ENCODE peak calls at places on chromosomes 6 and 20, in ten cellular contexts. I is cardiac muscle cell; Q is activated CD8-positive, alpha-beta memory T cell treated with anti-CD3 and anti-CD28 coated beads, Interleukin-2, amount 50 U/mL, for 4 hours; R is NCI-H345; F is skeletal muscle cell; M is fibroblast of mammary gland; C is activated naive CD4-positive, alpha-beta T cell treated with Interleukin-2 at 50 U/mL for 16 hours; Z is kidney epithelial cell; P is neural crest cell; V is H4. J is an unnamed sample.

GRCh38 chr20:14963262-14963663 is 625.9 kb upstream of the FLRT3 start:
- DNase-seq in I (no peak), Q (no peak), R (no peak), F (peak; percentile 36), M (peak; percentile 37), C (no peak), Z (peak; percentile 48), P (no peak), V (peak; percentile 18), J (no peak)

GRCh38 chr6:96234476-96234875 is 218.7 kb downstream of the FUT9 start:
- DNase-seq in I (no peak), Q (no peak), R (no peak), F (no peak), M (no peak), C (no peak), Z (peak; percentile 34), P (no peak), V (no peak), J (no peak)

GRCh38 chr6:168116975-168117899 is 38.2 kb upstream of the FRMD1 start:
- DNase-seq in I (no peak), Q (peak; percentile 5), R (no peak), F (no peak), M (no peak), C (no peak), Z (no peak), P (no peak), V (no peak), J (no peak)

GRCh38 chr20:41526327-41526726 is 91.8 kb downstream of the CHD6 start:
- DNase-seq in I (peak; percentile 5), Q (no peak), R (no peak), F (no peak), M (no peak), C (no peak), Z (no peak), P (no peak), V (no peak), J (no peak)

GRCh38 chr6:126927841-126928240 is 190.6 kb upstream of the RSPO3 start:
- DNase-seq in I (no peak), Q (no peak), R (no peak), F (no peak), M (no peak), C (no peak), Z (no peak), P (no peak), V (no peak), J (no peak)

GRCh38 chr6:54778731-54779130 is 67.8 kb upstream of the FAM83B start:
- DNase-seq in I (no peak), Q (no peak), R (no peak), F (no peak), M (no peak), C (no peak), Z (no peak), P (no peak), V (no peak), J (no peak)

GRCh38 chr20:16695633-16696032 is 34.2 kb upstream of the SNRPB2 start:
- DNase-seq in I (no peak), Q (no peak), R (no peak), F (no peak), M (no peak), C (no peak), Z (no peak), P (no peak), V (no peak), J (no peak)

GRCh38 chr6:36317623-36318022 is 19.1 kb downstream of the BNIP5 start:
- DNase-seq in I (no peak), Q (no peak), R (no peak), F (no peak), M (no peak), C (no peak), Z (no peak), P (no peak), V (no peak), J (no peak)

GRCh38 chr6:143196525-143197225 is 136.0 kb downstream of the AIG1 start:
- DNase-seq in I (no peak), Q (no peak), R (no peak), F (no peak), M (peak; percentile 21), C (no peak), Z (peak; percentile 28), P (no peak), V (no peak), J (no peak)

J was measured in BE2C.